ENCODE peak calls at places on chromosomes 11 and 22, in six cellular contexts. L is GM12865; E is stimulated activated CD4-positive, alpha-beta T cell treated with anti-CD3 and anti-CD28 coated beads, Interleukin-1b, Interleukin-23, amount 100 ng/mL, for 24 hours; F is activated naive CD4-positive, alpha-beta T cell; W is MV-4-11; P is amniotic stem cell. U is an unnamed sample.

GRCh38 chr22:37752189-37753061 is 55.3 kb upstream of the GCAT start:
- DNase-seq in L (no peak), E (no peak), F (no peak), W (no peak), P (peak), U (no peak)

GRCh38 chr11:60870276-60870675 is 2.9 kb downstream of the ZP1 start:
- DNase-seq in L (peak), E (no peak), F (no peak), W (no peak), P (no peak), U (no peak)

GRCh38 chr11:119615003-119615878 is 113.8 kb downstream of the NECTIN1 start:
- DNase-seq in L (peak), E (no peak), F (no peak), W (peak), P (peak), U (no peak)

GRCh38 chr22:44737414-44738346 is 14.7 kb upstream of the ARHGAP8 start:
- DNase-seq in L (no peak), E (no peak), F (no peak), W (no peak), P (no peak), U (no peak)

GRCh38 chr22:17350292-17350691 is 19.0 kb upstream of the CECR2 start:
- DNase-seq in L (no peak), E (no peak), F (no peak), W (no peak), P (no peak), U (no peak)

GRCh38 chr11:27330633-27331270 is 32.3 kb downstream of the CCDC34 start:
- DNase-seq in L (no peak), E (no peak), F (no peak), W (no peak), P (no peak), U (no peak)

GRCh38 chr11:16299884-16300778 is 56.2 kb downstream of the SOX6 start:
- DNase-seq in L (no peak), E (no peak), F (no peak), W (no peak), P (no peak), U (no peak)

GRCh38 chr11:83072689-83073242 is 1.1 kb upstream of the RAB30 start:
- DNase-seq in L (no peak), E (no peak), F (no peak), W (no peak), P (no peak), U (no peak)

GRCh38 chr11:79421820-79422219 is 19.0 kb downstream of the TENM4 start:
- DNase-seq in L (no peak), E (no peak), F (no peak), W (no peak), P (no peak), U (no peak)

GRCh38 chr11:36328956-36329673 is 33.0 kb downstream of the PRR5L start:
- DNase-seq in L (no peak), E (no peak), F (no peak), W (no peak), P (no peak), U (no peak)

GRCh38 chr11:132310390-132311375 is 940.3 kb downstream of the NTM start:
- DNase-seq in L (peak), E (no peak), F (no peak), W (no peak), P (no peak), U (no peak)

GRCh38 chr11:16226245-16226644 is 130.1 kb downstream of the SOX6 start:
- DNase-seq in L (peak), E (no peak), F (no peak), W (no peak), P (no peak), U (no peak)

GRCh38 chr11:110075087-110075821 is 17.9 kb upstream of the ZC3H12C start:
- DNase-seq in L (no peak), E (no peak), F (no peak), W (no peak), P (no peak), U (peak)

GRCh38 chr11:47415949-47416472 is 7.6 kb downstream of the SLC39A13 start:
- DNase-seq in L (no peak), E (no peak), F (no peak), W (no peak), P (peak), U (peak)

GRCh38 chr11:128862913-128863660 is 4.0 kb downstream of the KCNJ1 start:
- DNase-seq in L (no peak), E (no peak), F (no peak), W (no peak), P (peak), U (no peak)

GRCh38 chr22:40412441-40412840 is 42.0 kb downstream of the SGSM3 start:
- DNase-seq in L (peak), E (no peak), F (no peak), W (peak), P (no peak), U (no peak)

GRCh38 chr11:103433380-103433779 is 324.2 kb downstream of the DYNC2H1 start:
- DNase-seq in L (no peak), E (no peak), F (no peak), W (no peak), P (peak), U (no peak)

GRCh38 chr11:64879226-64879900 is 942 bp upstream of the EHD1 start:
- DNase-seq in L (peak), E (no peak), F (no peak), W (peak), P (no peak), U (no peak)

GRCh38 chr11:102914238-102915043 is 39.7 kb upstream of the MMP12 start:
- DNase-seq in L (peak), E (no peak), F (no peak), W (peak), P (peak), U (no peak)

GRCh38 chr22:35630891-35631290 is 13.8 kb upstream of the MB start:
- DNase-seq in L (no peak), E (no peak), F (no peak), W (no peak), P (no peak), U (no peak)

GRCh38 chr11:17328856-17329490 is 22.6 kb upstream of the NCR3LG1 start:
- DNase-seq in L (no peak), E (no peak), F (no peak), W (no peak), P (no peak), U (no peak)

GRCh38 chr22:48567213-48567975 is 1260.3 kb downstream of the BRD1 start:
- DNase-seq in L (no peak), E (no peak), F (no peak), W (no peak), P (no peak), U (no peak)

GRCh38 chr11:77046060-77046501 is 11.9 kb downstream of the B3GNT6 start:
- DNase-seq in L (peak), E (peak), F (peak), W (no peak), P (no peak), U (peak)

GRCh38 chr11:118295834-118296454 is 8.6 kb upstream of the CD3E start:
- DNase-seq in L (peak), E (no peak), F (no peak), W (peak), P (no peak), U (no peak)

GRCh38 chr22:50258361-50259292 is 2.9 kb downstream of the MAPK12 start:
- DNase-seq in L (no peak), E (no peak), F (no peak), W (no peak), P (no peak), U (no peak)

GRCh38 chr22:46349681-46350080 is 14.2 kb downstream of the TRMU start:
- DNase-seq in L (no peak), E (no peak), F (no peak), W (no peak), P (no peak), U (no peak)

GRCh38 chr22:39278040-39278439 is 33.3 kb upstream of the PDGFB start:
- DNase-seq in L (no peak), E (no peak), F (no peak), W (no peak), P (no peak), U (no peak)

GRCh38 chr11:67030976-67031375 is 8.0 kb downstream of the SYT12 start:
- DNase-seq in L (no peak), E (no peak), F (no peak), W (peak), P (no peak), U (no peak)

GRCh38 chr11:32905028-32905667 is 12.5 kb downstream of the QSER1 start:
- DNase-seq in L (no peak), E (no peak), F (no peak), W (no peak), P (no peak), U (no peak)